ENCODE peak calls at places on chromosomes 3 and 15, in five cellular contexts. W, U, K, Q and Z are unnamed samples.

GRCh38 chr3:66885326-66886000 is 112.6 kb upstream of the KBTBD8 start:
- DNase-seq in W (no peak), U (peak), K (no peak), Q (no peak), Z (no peak)

GRCh38 chr3:137582484-137582883 is 181.6 kb upstream of the SOX14 start:
- DNase-seq in W (no peak), U (peak), K (no peak), Q (peak), Z (no peak)

GRCh38 chr15:72907733-72908132 is 124.2 kb upstream of the ADPGK start:
- DNase-seq in W (no peak), U (no peak), K (no peak), Q (no peak), Z (peak)

GRCh38 chr3:85252686-85253085 is 293.9 kb downstream of the CADM2 start:
- DNase-seq in W (no peak), U (no peak), K (no peak), Q (no peak), Z (no peak)

GRCh38 chr15:81176291-81176893 is 20.3 kb upstream of the IL16 start:
- DNase-seq in W (no peak), U (no peak), K (no peak), Q (no peak), Z (no peak)

GRCh38 chr3:113628316-113628715 is 68.1 kb downstream of the USF3 start:
- DNase-seq in W (no peak), U (no peak), K (no peak), Q (no peak), Z (no peak)

GRCh38 chr3:128203171-128203570 is 49.9 kb downstream of the EEFSEC start:
- DNase-seq in W (no peak), U (no peak), K (no peak), Q (no peak), Z (no peak)

GRCh38 chr3:21062724-21063436 is 688.1 kb downstream of the ZNF385D start:
- DNase-seq in W (no peak), U (no peak), K (no peak), Q (no peak), Z (no peak)

GRCh38 chr15:31215490-31216209 is 111.0 kb upstream of the KLF13 start:
- DNase-seq in W (peak), U (peak), K (no peak), Q (no peak), Z (peak)

GRCh38 chr15:48005921-48006541 is 114.8 kb upstream of the SLC24A5 start:
- DNase-seq in W (no peak), U (peak), K (no peak), Q (no peak), Z (peak)

GRCh38 chr15:101044625-101045235 is 125.6 kb downstream of the LRRK1 start:
- DNase-seq in W (no peak), U (no peak), K (no peak), Q (no peak), Z (no peak)

GRCh38 chr3:113764698-113765097 is 17.9 kb downstream of the ATP6V1A start:
- DNase-seq in W (no peak), U (no peak), K (no peak), Q (no peak), Z (no peak)

GRCh38 chr15:91022832-91023129 is 387 bp upstream of the VPS33B start:
- DNase-seq in W (no peak), U (no peak), K (no peak), Q (no peak), Z (no peak)

GRCh38 chr3:24496529-24497482 is 2.2 kb upstream of the THRB start:
- DNase-seq in W (peak), U (no peak), K (no peak), Q (no peak), Z (peak)

GRCh38 chr3:138371070-138371950 is 22.9 kb downstream of the MRAS start:
- DNase-seq in W (no peak), U (no peak), K (peak), Q (no peak), Z (no peak)

GRCh38 chr3:112847692-112848091 is 1.0 kb upstream of the CD200R1L start:
- DNase-seq in W (no peak), U (no peak), K (no peak), Q (no peak), Z (no peak)

GRCh38 chr3:184874709-184875644 is 63.0 kb downstream of the VPS8 start:
- DNase-seq in W (peak), U (peak), K (no peak), Q (no peak), Z (peak)

GRCh38 chr15:70451861-70452653 is 311.3 kb downstream of the UACA start:
- DNase-seq in W (no peak), U (peak), K (no peak), Q (no peak), Z (no peak)

GRCh38 chr15:22263738-22264137 is 183.4 kb downstream of the OR4M2 start:
- DNase-seq in W (no peak), U (no peak), K (no peak), Q (no peak), Z (no peak)

GRCh38 chr3:9399746-9400145 is 2.3 kb downstream of the SETD5 start:
- DNase-seq in W (peak), U (peak), K (no peak), Q (peak), Z (peak)

GRCh38 chr15:40925863-40926658 is 3.1 kb upstream of the DLL4 start:
- DNase-seq in W (no peak), U (no peak), K (no peak), Q (no peak), Z (no peak)

GRCh38 chr3:50423543-50423942 is 64.2 kb upstream of the TMEM115 start:
- DNase-seq in W (peak), U (no peak), K (no peak), Q (no peak), Z (no peak)

GRCh38 chr15:89299896-89300295 is 34.7 kb downstream of the POLG start:
- DNase-seq in W (no peak), U (no peak), K (no peak), Q (no peak), Z (no peak)

GRCh38 chr3:51933471-51934138 is 8.1 kb downstream of the RRP9 start:
- DNase-seq in W (no peak), U (no peak), K (no peak), Q (no peak), Z (peak)

GRCh38 chr3:12799525-12800440 is 3.3 kb downstream of the CAND2 start:
- DNase-seq in W (no peak), U (no peak), K (no peak), Q (no peak), Z (no peak)

GRCh38 chr3:184016169-184016570 is 1.5 kb downstream of the ABCC5 start:
- DNase-seq in W (no peak), U (no peak), K (no peak), Q (no peak), Z (no peak)

GRCh38 chr3:137259089-137259488 is 301.3 kb downstream of the IL20RB start:
- DNase-seq in W (no peak), U (no peak), K (no peak), Q (no peak), Z (no peak)

GRCh38 chr15:80844011-80844732 is 65.0 kb downstream of the CEMIP start:
- DNase-seq in W (peak), U (peak), K (no peak), Q (no peak), Z (no peak)

GRCh38 chr15:61820212-61820611 is 240.0 kb downstream of the VPS13C start:
- DNase-seq in W (no peak), U (no peak), K (no peak), Q (no peak), Z (no peak)

GRCh38 chr3:126155819-126156218 is 24.6 kb downstream of the ALDH1L1 start:
- DNase-seq in W (no peak), U (no peak), K (no peak), Q (no peak), Z (no peak)

GRCh38 chr3:125587039-125587664 is 8.1 kb downstream of the OSBPL11 start:
- DNase-seq in W (no peak), U (no peak), K (no peak), Q (no peak), Z (no peak)

GRCh38 chr3:194040501-194041273 is 95.3 kb upstream of the HES1 start:
- DNase-seq in W (no peak), U (no peak), K (no peak), Q (no peak), Z (no peak)

GRCh38 chr15:84598993-84599392 is 1.8 kb upstream of the ZSCAN2 start:
- DNase-seq in W (peak), U (no peak), K (no peak), Q (no peak), Z (peak)

GRCh38 chr3:155805204-155805801 is 775 bp downstream of the C3orf33 start:
- DNase-seq in W (peak), U (no peak), K (no peak), Q (no peak), Z (no peak)

GRCh38 chr15:87942316-87942715 is 314.2 kb downstream of the NTRK3 start:
- DNase-seq in W (no peak), U (no peak), K (no peak), Q (no peak), Z (no peak)

GRCh38 chr15:87943629-87944028 is 312.9 kb downstream of the NTRK3 start:
- DNase-seq in W (no peak), U (no peak), K (no peak), Q (no peak), Z (no peak)

GRCh38 chr15:87941606-87942005 is 314.9 kb downstream of the NTRK3 start:
- DNase-seq in W (no peak), U (no peak), K (no peak), Q (no peak), Z (no peak)

GRCh38 chr15:87939838-87940457 is 316.6 kb downstream of the NTRK3 start:
- DNase-seq in W (no peak), U (no peak), K (no peak), Q (no peak), Z (no peak)

GRCh38 chr15:87940763-87941162 is 315.8 kb downstream of the NTRK3 start:
- DNase-seq in W (no peak), U (no peak), K (no peak), Q (no peak), Z (no peak)
- TF ChIP-seq SUZ12 in W (no peak), U (no peak), K (no peak), Q (no peak), Z (no peak)

GRCh38 chr3:88005066-88005465 is 53.7 kb downstream of the CGGBP1 start:
- DNase-seq in W (no peak), U (no peak), K (no peak), Q (no peak), Z (no peak)
- TF ChIP-seq SUZ12 in W (no peak), U (no peak), K (no peak), Q (no peak), Z (no peak)

GRCh38 chr3:195133462-195133861 is 137.5 kb downstream of the XXYLT1 start:
- DNase-seq in W (no peak), U (no peak), K (no peak), Q (no peak), Z (no peak)

GRCh38 chr3:195131149-195131548 is 139.8 kb downstream of the XXYLT1 start:
- DNase-seq in W (no peak), U (no peak), K (no peak), Q (no peak), Z (no peak)

GRCh38 chr3:195129072-195129643 is 141.8 kb downstream of the XXYLT1 start:
- DNase-seq in W (no peak), U (no peak), K (no peak), Q (no peak), Z (no peak)

GRCh38 chr3:195128255-195129071 is 142.5 kb downstream of the XXYLT1 start:
- DNase-seq in W (no peak), U (no peak), K (no peak), Q (no peak), Z (no peak)

DNA sequence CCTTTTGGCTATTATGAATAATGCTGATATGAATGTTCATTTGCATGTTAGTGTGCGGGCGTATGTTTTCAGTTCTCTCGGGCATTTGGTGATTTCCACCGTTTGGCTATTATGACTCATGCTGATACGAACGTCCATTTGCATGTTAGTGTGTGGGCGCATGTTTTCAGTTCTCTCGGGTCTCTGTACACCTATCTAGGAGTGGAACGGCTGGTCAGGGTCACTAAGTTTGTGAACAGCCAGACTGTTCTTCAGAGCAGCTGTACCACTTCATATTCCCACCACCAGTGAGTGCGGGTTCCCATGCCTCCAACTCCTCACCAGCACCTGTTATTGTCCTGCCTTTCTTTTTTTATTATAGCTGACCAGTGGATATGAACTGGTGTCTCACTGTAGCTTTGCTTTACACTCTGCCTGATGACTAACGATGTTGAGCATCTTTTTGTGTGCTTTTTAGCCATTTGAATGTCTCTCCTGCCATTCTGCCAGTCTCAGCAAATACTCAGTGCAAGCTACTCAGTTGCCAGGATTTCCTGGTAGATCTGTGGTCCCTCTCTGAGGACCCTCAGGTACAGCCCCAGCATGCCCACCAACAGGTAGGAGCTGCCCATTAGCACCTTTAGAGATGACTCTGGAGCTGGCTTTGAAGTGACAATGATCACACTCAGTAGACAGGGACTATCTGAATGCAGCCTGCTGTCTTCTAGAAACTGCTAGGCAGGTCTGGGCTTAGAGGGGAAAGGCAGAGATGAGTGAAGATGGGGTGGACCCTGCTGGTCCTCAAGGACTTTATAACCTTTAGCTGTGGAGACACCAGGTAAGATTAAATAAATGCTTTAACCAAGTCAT is 141.1 kb downstream of the XXYLT1 start:
- DNase-seq in W (no peak), U (no peak), K (peak), Q (no peak), Z (no peak)
- TF ChIP-seq SUZ12 in W (no peak), U (no peak), K (no peak), Q (no peak), Z (no peak)

GRCh38 chr3:134895181-134895580 is 100.1 kb downstream of the EPHB1 start:
- DNase-seq in W (no peak), U (no peak), K (no peak), Q (no peak), Z (no peak)

GRCh38 chr3:134897391-134898131 is 102.5 kb downstream of the EPHB1 start:
- DNase-seq in W (no peak), U (no peak), K (no peak), Q (no peak), Z (no peak)

GRCh38 chr3:134896141-134896540 is 101.1 kb downstream of the EPHB1 start:
- DNase-seq in W (no peak), U (no peak), K (no peak), Q (no peak), Z (no peak)

GRCh38 chr3:134898315-134898714 is 103.3 kb downstream of the EPHB1 start:
- DNase-seq in W (no peak), U (no peak), K (no peak), Q (no peak), Z (no peak)

GRCh38 chr3:134896696-134897095 is 101.6 kb downstream of the EPHB1 start:
- DNase-seq in W (no peak), U (no peak), K (no peak), Q (no peak), Z (no peak)
- TF ChIP-seq SUZ12 in W (no peak), U (no peak), K (no peak), Q (no peak), Z (no peak)

GRCh38 chr3:59310736-59311135 is 260.9 kb upstream of the CFAP20DC start:
- DNase-seq in W (no peak), U (no peak), K (no peak), Q (no peak), Z (no peak)
- TF ChIP-seq SUZ12 in W (no peak), U (no peak), K (no peak), Q (no peak), Z (no peak)

DNA sequence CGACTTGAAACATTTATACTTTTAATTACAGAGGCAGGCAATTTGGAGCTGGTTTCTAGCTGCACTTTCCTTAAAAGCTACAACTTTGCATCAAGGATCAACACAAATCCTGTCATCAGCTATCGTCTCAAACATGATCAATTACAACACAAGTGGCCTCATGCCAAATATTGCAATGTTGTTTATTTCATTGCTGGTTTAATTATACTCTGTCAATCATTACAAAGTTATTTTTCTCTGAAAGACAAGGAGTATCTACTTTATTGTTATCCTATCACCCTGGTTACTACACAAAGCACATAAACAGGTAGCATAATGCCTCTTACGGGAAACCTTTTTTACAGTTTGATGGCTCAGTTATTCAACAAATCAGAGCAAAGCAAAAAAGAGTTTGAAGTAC is 58.0 kb upstream of the FOXB1 start:
- DNase-seq in W (no peak), U (no peak), K (no peak), Q (no peak), Z (no peak)
- TF ChIP-seq SUZ12 in W (no peak), U (no peak), K (no peak), Q (no peak), Z (no peak)